ENCODE peak calls at places on chromosomes 12 and 14, in ten cellular contexts. H is EH; R is ACHN; C is stimulated activated CD8-positive, alpha-beta memory T cell treated with anti-CD3 and anti-CD28 coated beads, Interleukin-4, amount 100 ng/mL, for 1 hour; J is foreskin fibroblast; E is epithelial cell of prostate; I is GM03348; L is left lung; B is Right ventricle myocardium superior; K is cardiac muscle cell. D is an unnamed sample.

GRCh38 chr12:2960432-2960956 is 1.3 kb downstream of the TEAD4 start:
- DNase-seq in C (no peak), K (no peak), R (peak), E (no peak), I (peak), L (no peak), J (peak), H (peak), B (no peak), D (no peak)

GRCh38 chr14:73261075-73261474 is 23.8 kb downstream of the PAPLN start:
- DNase-seq in L (no peak), C (no peak), B (no peak), E (no peak), K (no peak), R (no peak), I (no peak), J (no peak), H (no peak), D (no peak)

GRCh38 chr14:95523818-95524448 is 7.5 kb upstream of the SYNE3 start:
- DNase-seq in J (peak), R (no peak), I (peak), H (peak), L (no peak), C (no peak), K (no peak), E (no peak), B (no peak), D (no peak)

GRCh38 chr14:75418779-75419768 is 8.7 kb upstream of the JDP2 start:
- DNase-seq in E (no peak), K (peak), H (no peak), L (no peak), B (peak), I (no peak), C (no peak), J (no peak), R (peak), D (no peak)

GRCh38 chr12:67939611-67940010 is 49.6 kb upstream of the IFNG-AS1 start:
- DNase-seq in K (no peak), L (no peak), I (no peak), J (no peak), B (no peak), H (no peak), R (no peak), C (no peak), E (no peak), D (no peak)

GRCh38 chr12:107356266-107356936 is 263.1 kb upstream of the CRY1 start:
- DNase-seq in L (no peak), K (no peak), B (no peak), C (no peak), E (no peak), J (peak), H (peak), I (peak), R (peak), D (no peak)

GRCh38 chr12:71621938-71622337 is 41.7 kb downstream of the ZFC3H1 start:
- DNase-seq in L (no peak), K (no peak), I (no peak), B (no peak), R (no peak), E (no peak), J (no peak), H (no peak), C (no peak), D (no peak)

GRCh38 chr12:1758887-1759286 is 61.5 kb upstream of the LRTM2 start:
- DNase-seq in E (no peak), B (no peak), C (no peak), J (peak), K (no peak), R (no peak), I (no peak), L (no peak), H (peak), D (no peak)

GRCh38 chr12:79737875-79738718 is 47.3 kb upstream of the PAWR start:
- DNase-seq in K (peak), C (no peak), H (peak), R (peak), E (peak), J (peak), L (no peak), I (peak), B (no peak), D (peak)

GRCh38 chr12:65123435-65124063 is 2.4 kb upstream of the WIF1 start:
- DNase-seq in B (no peak), C (no peak), E (no peak), L (no peak), I (peak), K (peak), J (peak), H (peak), R (peak), D (peak)

D was measured in NCI-H1930.